ENCODE peak calls at places on chromosomes 6 and 20, in five cellular contexts. S, T, Z, X and L are unnamed samples.

GRCh38 chr20:16846011-16846410 is 97.9 kb downstream of the OTOR start:
- DNase-seq in Z (no peak), T (no peak), S (no peak), X (no peak), L (peak; percentile 26)

GRCh38 chr6:119390276-119390793 is 40.8 kb upstream of the MAN1A1 start:
- DNase-seq in X (no peak), S (no peak), Z (no peak), T (no peak), L (no peak)

GRCh38 chr20:58993332-58994248 is 12.5 kb downstream of the NELFCD start:
- DNase-seq in T (no peak), S (no peak), Z (no peak), X (no peak), L (no peak)

GRCh38 chr6:122726649-122727048 is 52.9 kb upstream of the FABP7 start:
- DNase-seq in T (peak; percentile 42), Z (no peak), S (no peak), X (peak; percentile 49), L (no peak)

GRCh38 chr20:62704341-62704948 is 4.2 kb upstream of the NTSR1 start:
- DNase-seq in X (peak; percentile 6), T (peak; percentile 94), Z (no peak), S (peak; percentile 92), L (peak; percentile 38)

GRCh38 chr20:25050501-25051350 is 7.2 kb downstream of the ACSS1 start:
- DNase-seq in X (no peak), S (no peak), T (no peak), Z (no peak), L (no peak)

GRCh38 chr6:118354641-118355040 is 193.5 kb upstream of the PLN start:
- DNase-seq in X (no peak), S (no peak), T (no peak), Z (no peak), L (no peak)

GRCh38 chr20:63532449-63532971 is 4.7 kb downstream of the PTK6 start:
- DNase-seq in X (no peak), T (no peak), S (no peak), Z (no peak), L (no peak)

GRCh38 chr6:86147311-86147710 is 504.6 kb upstream of the SYNCRIP start:
- DNase-seq in X (no peak), T (no peak), Z (no peak), S (no peak), L (no peak)

GRCh38 chr20:23436681-23437080 is 2.8 kb upstream of the CSTL1 start:
- DNase-seq in T (no peak), X (no peak), S (no peak), Z (no peak), L (no peak)

GRCh38 chr6:43939281-43940070 is 169.5 kb downstream of the VEGFA start:
- DNase-seq in Z (no peak), S (no peak), X (no peak), T (no peak), L (no peak)

GRCh38 chr6:117558818-117559217 is 43.5 kb downstream of the GOPC start:
- DNase-seq in Z (no peak), X (no peak), S (no peak), T (no peak), L (no peak)

GRCh38 chr6:68082086-68082485 is 553.0 kb upstream of the ADGRB3 start:
- DNase-seq in X (no peak), Z (no peak), S (no peak), T (no peak), L (no peak)

GRCh38 chr6:149636116-149636515 is 12.4 kb downstream of the KATNA1 start:
- DNase-seq in Z (no peak), S (no peak), X (no peak), T (no peak), L (no peak)

GRCh38 chr6:26157150-26157837 is 70.1 kb downstream of the HFE start:
- DNase-seq in S (no peak), X (peak; percentile 78), Z (peak; percentile 61), T (peak; percentile 71), L (no peak)

GRCh38 chr6:37547564-37548061 is 47.9 kb upstream of the CCDC167 start:
- DNase-seq in S (no peak), X (peak; percentile 70), T (no peak), Z (no peak), L (no peak)

GRCh38 chr20:14553774-14554524 is 216.5 kb upstream of the FLRT3 start:
- DNase-seq in T (no peak), Z (no peak), S (no peak), X (no peak), L (no peak)

GRCh38 chr6:85484941-85485340 is 35.1 kb downstream of the NT5E start:
- DNase-seq in Z (no peak), T (no peak), X (no peak), S (no peak), L (no peak)

GRCh38 chr6:106439459-106439858 is 78.9 kb downstream of the CRYBG1 start:
- DNase-seq in T (no peak), Z (no peak), X (no peak), S (no peak), L (no peak)

GRCh38 chr6:73121421-73121993 is 103.8 kb downstream of the KHDC1L start:
- DNase-seq in T (no peak), S (no peak), Z (no peak), X (peak; percentile 6), L (no peak)

GRCh38 chr6:107114872-107115694 is at the start of gene BEND3:
- DNase-seq in X (no peak), Z (peak; percentile 27), T (peak; percentile 52), S (no peak), L (no peak)

GRCh38 chr20:39066464-39066863 is 104.3 kb downstream of the DHX35 start:
- DNase-seq in T (no peak), S (no peak), Z (no peak), X (no peak), L (no peak)

GRCh38 chr20:60255866-60256265 is 297.6 kb downstream of the CDH26 start:
- DNase-seq in X (no peak), T (no peak), Z (no peak), S (peak; percentile 75), L (no peak)

GRCh38 chr20:6663104-6663503 is 104.4 kb upstream of the BMP2 start:
- DNase-seq in Z (no peak), S (no peak), X (no peak), T (no peak), L (no peak)

GRCh38 chr20:13865825-13866351 is 81.1 kb downstream of the NDUFAF5 start:
- DNase-seq in S (no peak), Z (no peak), T (no peak), X (no peak), L (peak; percentile 66)

GRCh38 chr6:138541793-138542481 is 42.6 kb upstream of the NHSL1 start:
- DNase-seq in X (no peak), T (no peak), Z (no peak), S (no peak), L (no peak)

GRCh38 chr6:33610779-33611421 is 10.2 kb upstream of the ITPR3 start:
- DNase-seq in Z (no peak), X (no peak), T (peak; percentile 71), S (no peak), L (no peak)

GRCh38 chr6:89678531-89678930 is 40.0 kb upstream of the LYRM2 start:
- DNase-seq in Z (no peak), T (no peak), X (no peak), S (no peak), L (no peak)

GRCh38 chr20:18613553-18613952 is 25.7 kb downstream of the DTD1 start:
- DNase-seq in S (no peak), X (no peak), Z (no peak), T (no peak), L (no peak)

GRCh38 chr6:151032034-151032433 is 166.5 kb downstream of the MTHFD1L start:
- DNase-seq in Z (no peak), X (no peak), S (no peak), T (no peak), L (no peak)

GRCh38 chr6:160102956-160103824 is 18.4 kb upstream of the SLC22A1 start:
- DNase-seq in T (peak; percentile 26), S (no peak), X (peak; percentile 64), Z (no peak), L (no peak)

GRCh38 chr20:22795897-22796296 is 211.5 kb upstream of the FOXA2 start:
- DNase-seq in X (no peak), S (peak; percentile 41), Z (no peak), T (peak; percentile 1), L (peak; percentile 96)

GRCh38 chr6:119858901-119859300 is 509.3 kb upstream of the MAN1A1 start:
- DNase-seq in S (peak; percentile 1), Z (no peak), X (no peak), T (no peak), L (no peak)

GRCh38 chr6:163579111-163579879 is 164.8 kb downstream of the QKI start:
- DNase-seq in T (no peak), S (no peak), Z (no peak), X (no peak), L (no peak)

GRCh38 chr6:14211596-14211961 is 94.0 kb downstream of the CD83 start:
- DNase-seq in Z (no peak), T (no peak), X (peak; percentile 75), S (no peak), L (no peak)

GRCh38 chr6:89360415-89360999 is 8.0 kb upstream of the UBE2J1 start:
- DNase-seq in S (no peak), Z (no peak), T (no peak), X (no peak), L (peak; percentile 17)